ENCODE peak calls at places on chromosomes 16 and 17, in seven cellular contexts. One of them, this sample, is unnamed.
A peak's percentile ranks its signal among the peaks of the same experiment; 100 is the strongest.

GRCh38 chr17:45824475-45824874 is 20.2 kb upstream of the SPPL2C start:
- DNase-seq in epithelial cell of esophagus: no peak
- DNase-seq in kidney: no peak
- DNase-seq in cardiac fibroblast: no peak
- DNase-seq in mucosa of descending colon: no peak
- DNase-seq in ascending aorta: no peak
- DNase-seq in tibial artery: no peak
- DNase-seq in this sample: no peak

GRCh38 chr17:62703269-62703775 is 75.9 kb downstream of the MRC2 start:
- DNase-seq in tibial artery: peak; percentile 69
- DNase-seq in cardiac fibroblast: peak; percentile 35
- DNase-seq in ascending aorta: peak; percentile 83
- DNase-seq in kidney: peak; percentile 96
- DNase-seq in mucosa of descending colon: no peak
- DNase-seq in epithelial cell of esophagus: peak; percentile 84
- DNase-seq in this sample: no peak

GRCh38 chr16:77273815-77274214 is 74.6 kb downstream of the SYCE1L start:
- DNase-seq in tibial artery: no peak
- DNase-seq in mucosa of descending colon: no peak
- DNase-seq in kidney: no peak
- DNase-seq in ascending aorta: no peak
- DNase-seq in epithelial cell of esophagus: peak; percentile 18
- DNase-seq in cardiac fibroblast: peak; percentile 45
- DNase-seq in this sample: no peak

GRCh38 chr17:82390015-82390859 is 18.7 kb downstream of the UTS2R start:
- DNase-seq in kidney: peak; percentile 67
- DNase-seq in tibial artery: no peak
- DNase-seq in mucosa of descending colon: no peak
- DNase-seq in ascending aorta: no peak
- DNase-seq in epithelial cell of esophagus: no peak
- DNase-seq in cardiac fibroblast: no peak
- DNase-seq in this sample: no peak

GRCh38 chr17:13480877-13481276 is 120.9 kb downstream of the HS3ST3A1 start:
- DNase-seq in kidney: no peak
- DNase-seq in mucosa of descending colon: no peak
- DNase-seq in ascending aorta: no peak
- DNase-seq in cardiac fibroblast: no peak
- DNase-seq in tibial artery: no peak
- DNase-seq in epithelial cell of esophagus: no peak
- DNase-seq in this sample: no peak

GRCh38 chr17:63772801-63773271 is 561 bp downstream of the CCDC47 start:
- DNase-seq in ascending aorta: no peak
- DNase-seq in kidney: no peak
- DNase-seq in cardiac fibroblast: peak; percentile 43
- DNase-seq in tibial artery: no peak
- DNase-seq in mucosa of descending colon: peak; percentile 33
- DNase-seq in epithelial cell of esophagus: peak; percentile 57
- DNase-seq in this sample: no peak

GRCh38 chr17:16997514-16998429 is 25.9 kb upstream of the TNFRSF13B start:
- DNase-seq in ascending aorta: peak; percentile 43
- DNase-seq in tibial artery: peak; percentile 61
- DNase-seq in kidney: peak; percentile 72
- DNase-seq in mucosa of descending colon: no peak
- DNase-seq in epithelial cell of esophagus: no peak
- DNase-seq in cardiac fibroblast: no peak
- DNase-seq in this sample: peak; percentile 44

GRCh38 chr17:2055494-2056220 is 754 bp downstream of the HIC1 start:
- DNase-seq in ascending aorta: no peak
- DNase-seq in tibial artery: no peak
- DNase-seq in epithelial cell of esophagus: no peak
- DNase-seq in cardiac fibroblast: peak; percentile 64
- DNase-seq in mucosa of descending colon: peak; percentile 41
- DNase-seq in kidney: peak; percentile 83
- DNase-seq in this sample: peak; percentile 61

GRCh38 chr17:82400830-82401229 is 17.3 kb upstream of the HEXD start:
- DNase-seq in kidney: peak; percentile 74
- DNase-seq in epithelial cell of esophagus: no peak
- DNase-seq in mucosa of descending colon: peak; percentile 51
- DNase-seq in tibial artery: no peak
- DNase-seq in ascending aorta: no peak
- DNase-seq in cardiac fibroblast: no peak
- DNase-seq in this sample: peak; percentile 70

GRCh38 chr17:39813631-39814030 is 50.5 kb downstream of the IKZF3 start:
- DNase-seq in mucosa of descending colon: peak; percentile 14
- DNase-seq in ascending aorta: no peak
- DNase-seq in tibial artery: no peak
- DNase-seq in cardiac fibroblast: no peak
- DNase-seq in kidney: no peak
- DNase-seq in epithelial cell of esophagus: no peak
- DNase-seq in this sample: peak; percentile 46

GRCh38 chr16:51129105-51129504 is 22.0 kb downstream of the SALL1 start:
- DNase-seq in epithelial cell of esophagus: no peak
- DNase-seq in cardiac fibroblast: no peak
- DNase-seq in kidney: no peak
- DNase-seq in tibial artery: no peak
- DNase-seq in mucosa of descending colon: no peak
- DNase-seq in ascending aorta: no peak
- DNase-seq in this sample: no peak

GRCh38 chr16:88628512-88628974 is 9.8 kb upstream of the IL17C start:
- DNase-seq in tibial artery: no peak
- DNase-seq in kidney: no peak
- DNase-seq in cardiac fibroblast: peak; percentile 31
- DNase-seq in ascending aorta: no peak
- DNase-seq in mucosa of descending colon: no peak
- DNase-seq in epithelial cell of esophagus: no peak
- DNase-seq in this sample: no peak

GRCh38 chr17:26765860-26766709 is 527.8 kb upstream of the WSB1 start:
- DNase-seq in ascending aorta: no peak
- DNase-seq in tibial artery: no peak
- DNase-seq in kidney: peak; percentile 44
- DNase-seq in cardiac fibroblast: no peak
- DNase-seq in mucosa of descending colon: no peak
- DNase-seq in epithelial cell of esophagus: no peak
- DNase-seq in this sample: no peak

GRCh38 chr17:26766743-26767142 is 527.2 kb upstream of the WSB1 start:
- DNase-seq in epithelial cell of esophagus: no peak
- DNase-seq in tibial artery: no peak
- DNase-seq in cardiac fibroblast: no peak
- DNase-seq in kidney: peak; percentile 21
- DNase-seq in mucosa of descending colon: no peak
- DNase-seq in ascending aorta: no peak
- DNase-seq in this sample: no peak
- H3K4me3 ChIP-seq in epithelial cell of esophagus: no peak overlapping the region
- H3K4me3 ChIP-seq in tibial artery: no peak overlapping the region
- H3K4me3 ChIP-seq in cardiac fibroblast: no peak overlapping the region
- H3K4me3 ChIP-seq in kidney: no peak overlapping the region
- H3K4me3 ChIP-seq in mucosa of descending colon: no peak overlapping the region
- H3K4me3 ChIP-seq in ascending aorta: no peak overlapping the region
- H3K4me3 ChIP-seq in this sample: no peak overlapping the region

GRCh38 chr16:3166505-3166886 is 21.5 kb upstream of the OR1F1 start:
- DNase-seq in tibial artery: no peak
- DNase-seq in mucosa of descending colon: no peak
- DNase-seq in epithelial cell of esophagus: no peak
- DNase-seq in kidney: no peak
- DNase-seq in ascending aorta: no peak
- DNase-seq in cardiac fibroblast: no peak
- DNase-seq in this sample: no peak

GRCh38 chr16:3161235-3162018 is 26.6 kb upstream of the OR1F1 start:
- DNase-seq in kidney: peak; percentile 67
- DNase-seq in epithelial cell of esophagus: no peak
- DNase-seq in cardiac fibroblast: no peak
- DNase-seq in mucosa of descending colon: peak; percentile 60
- DNase-seq in tibial artery: no peak
- DNase-seq in ascending aorta: no peak
- DNase-seq in this sample: no peak

GRCh38 chr16:3168706-3169105 is 19.3 kb upstream of the OR1F1 start:
- DNase-seq in ascending aorta: no peak
- DNase-seq in tibial artery: no peak
- DNase-seq in mucosa of descending colon: no peak
- DNase-seq in kidney: peak; percentile 25
- DNase-seq in epithelial cell of esophagus: peak; percentile 82
- DNase-seq in cardiac fibroblast: no peak
- DNase-seq in this sample: no peak

GRCh38 chr16:3165111-3165822 is 22.7 kb upstream of the OR1F1 start:
- DNase-seq in epithelial cell of esophagus: no peak
- DNase-seq in ascending aorta: no peak
- DNase-seq in kidney: peak; percentile 47
- DNase-seq in tibial artery: no peak
- DNase-seq in mucosa of descending colon: no peak
- DNase-seq in cardiac fibroblast: no peak
- DNase-seq in this sample: no peak

GRCh38 chr16:3164121-3164991 is 23.6 kb upstream of the OR1F1 start:
- DNase-seq in ascending aorta: no peak
- DNase-seq in mucosa of descending colon: no peak
- DNase-seq in tibial artery: no peak
- DNase-seq in epithelial cell of esophagus: no peak
- DNase-seq in kidney: peak; percentile 66
- DNase-seq in cardiac fibroblast: no peak
- DNase-seq in this sample: no peak
- TF ChIP-seq CTCF in ascending aorta: no peak
- TF ChIP-seq CTCF in mucosa of descending colon: no peak
- TF ChIP-seq CTCF in tibial artery: no peak
- TF ChIP-seq CTCF in epithelial cell of esophagus: no peak
- TF ChIP-seq CTCF in kidney: no peak
- TF ChIP-seq CTCF in cardiac fibroblast: no peak
- TF ChIP-seq CTCF in this sample: no peak

GRCh38 chr16:73069581-73070262 is 21.8 kb upstream of the ZFHX3 start:
- DNase-seq in epithelial cell of esophagus: no peak
- DNase-seq in mucosa of descending colon: no peak
- DNase-seq in ascending aorta: no peak
- DNase-seq in cardiac fibroblast: no peak
- DNase-seq in tibial artery: peak; percentile 46
- DNase-seq in kidney: no peak
- DNase-seq in this sample: peak; percentile 3

GRCh38 chr16:73068546-73069401 is 20.8 kb upstream of the ZFHX3 start:
- DNase-seq in epithelial cell of esophagus: peak; percentile 98
- DNase-seq in kidney: peak; percentile 92
- DNase-seq in tibial artery: peak; percentile 96
- DNase-seq in ascending aorta: peak; percentile 97
- DNase-seq in mucosa of descending colon: peak; percentile 46
- DNase-seq in cardiac fibroblast: peak; percentile 99
- DNase-seq in this sample: no peak

GRCh38 chr16:73066927-73067670 is 19.2 kb upstream of the ZFHX3 start:
- DNase-seq in kidney: peak; percentile 73
- DNase-seq in mucosa of descending colon: peak; percentile 61
- DNase-seq in ascending aorta: no peak
- DNase-seq in tibial artery: peak; percentile 84
- DNase-seq in cardiac fibroblast: peak; percentile 76
- DNase-seq in epithelial cell of esophagus: peak; percentile 40
- DNase-seq in this sample: no peak

GRCh38 chr16:73066321-73066926 is 18.5 kb upstream of the ZFHX3 start:
- DNase-seq in tibial artery: peak; percentile 71
- DNase-seq in cardiac fibroblast: no peak
- DNase-seq in epithelial cell of esophagus: no peak
- DNase-seq in mucosa of descending colon: no peak
- DNase-seq in kidney: peak; percentile 76
- DNase-seq in ascending aorta: no peak
- DNase-seq in this sample: peak; percentile 43

DNA sequence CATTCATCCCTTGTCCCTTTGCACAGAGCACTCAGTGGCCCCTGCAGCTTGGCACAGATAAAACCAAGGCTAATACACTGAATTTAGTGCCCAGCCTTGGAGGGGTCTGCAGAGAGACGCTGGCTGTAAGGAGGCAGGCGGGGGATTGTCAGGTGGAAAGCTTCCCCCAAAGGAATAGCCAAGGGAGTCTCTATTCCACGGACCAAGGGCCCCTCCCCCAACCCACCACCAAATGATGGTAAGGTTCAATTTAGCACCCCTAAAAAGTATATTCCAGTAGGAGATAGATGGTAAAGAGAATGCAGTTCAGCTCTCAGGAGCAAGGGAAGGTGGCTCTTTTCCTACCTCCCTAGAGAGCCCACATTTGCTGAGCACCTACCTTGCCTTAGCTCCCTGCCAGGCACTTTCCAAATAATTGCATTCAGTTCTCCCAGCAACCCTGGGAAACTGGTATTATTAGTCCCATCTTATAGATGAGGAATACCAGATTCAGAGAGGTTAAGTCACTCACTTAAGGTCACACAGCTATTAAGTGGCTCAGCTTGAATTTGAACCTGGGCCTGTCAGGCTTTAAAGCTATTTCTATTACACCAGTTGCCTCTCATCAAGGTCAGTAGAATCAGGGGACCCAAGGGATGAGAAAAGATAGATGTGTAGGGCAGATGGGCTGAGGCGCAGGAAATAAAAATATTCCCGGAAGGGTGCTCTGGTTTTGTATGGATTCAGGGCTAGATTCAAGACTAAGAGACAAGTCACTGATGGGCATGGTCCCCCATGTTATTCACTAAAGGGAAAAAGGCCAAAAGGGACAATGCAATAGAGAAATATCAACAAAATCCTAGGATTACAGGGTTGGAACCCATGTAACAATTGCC is 20.0 kb upstream of the ZFHX3 start:
- DNase-seq in cardiac fibroblast: no peak
- DNase-seq in mucosa of descending colon: no peak
- DNase-seq in kidney: no peak
- DNase-seq in tibial artery: peak; percentile 65
- DNase-seq in ascending aorta: no peak
- DNase-seq in epithelial cell of esophagus: no peak
- DNase-seq in this sample: no peak
- H3K4me3 ChIP-seq in cardiac fibroblast: no peak overlapping the region
- H3K4me3 ChIP-seq in mucosa of descending colon: no peak overlapping the region
- H3K4me3 ChIP-seq in kidney: no peak overlapping the region
- H3K4me3 ChIP-seq in tibial artery: no peak overlapping the region
- H3K4me3 ChIP-seq in ascending aorta: peak overlapping the region; percentile 88
- H3K4me3 ChIP-seq in epithelial cell of esophagus: no peak overlapping the region
- H3K4me3 ChIP-seq in this sample: no peak overlapping the region

DNA sequence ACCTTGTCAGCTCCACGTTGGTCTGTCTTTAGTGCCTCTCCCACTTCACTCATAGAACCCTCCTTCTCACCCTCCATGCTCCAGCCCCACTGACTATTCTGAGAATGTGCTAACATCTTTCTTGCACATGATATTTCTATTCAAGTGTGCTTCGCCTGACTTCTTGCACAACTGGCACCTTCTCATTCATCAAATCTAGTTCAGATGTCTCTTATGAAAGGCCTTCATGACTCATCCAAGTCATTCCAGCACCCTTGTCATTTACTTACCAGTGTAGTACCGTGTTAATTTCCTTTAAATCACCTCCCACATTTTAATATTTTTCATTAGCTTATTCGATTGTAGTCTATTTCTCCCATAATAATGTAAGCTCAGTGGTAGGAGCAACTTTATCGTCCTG is 197.8 kb upstream of the PIRT start:
- DNase-seq in epithelial cell of esophagus: peak; percentile 2
- DNase-seq in kidney: no peak
- DNase-seq in ascending aorta: no peak
- DNase-seq in tibial artery: no peak
- DNase-seq in mucosa of descending colon: no peak
- DNase-seq in cardiac fibroblast: no peak
- DNase-seq in this sample: no peak
- TF ChIP-seq CTCF in epithelial cell of esophagus: no peak
- TF ChIP-seq CTCF in kidney: no peak
- TF ChIP-seq CTCF in ascending aorta: no peak
- TF ChIP-seq CTCF in tibial artery: no peak
- TF ChIP-seq CTCF in mucosa of descending colon: no peak
- TF ChIP-seq CTCF in cardiac fibroblast: no peak
- TF ChIP-seq CTCF in this sample: no peak